ENCODE peak calls at places on chromosomes 6 and 20, in four cellular contexts. D, L, E and O are unnamed samples.
A peak's percentile ranks its signal among the peaks of the same experiment; 100 is the strongest.

GRCh38 chr6:70669133-70669532 is 1.4 kb downstream of the SMAP1 start:
- DNase-seq in D (peak; percentile 13), L (no peak), E (no peak), O (no peak)

GRCh38 chr6:82976179-82976578 is 89.5 kb downstream of the UBE3D start:
- DNase-seq in D (no peak), L (no peak), E (no peak), O (no peak)

GRCh38 chr6:154923199-154923869 is 71.8 kb upstream of the TIAM2 start:
- DNase-seq in D (no peak), L (no peak), E (no peak), O (no peak)

GRCh38 chr6:75505426-75505825 is 11.8 kb upstream of the FILIP1 start:
- DNase-seq in D (no peak), L (no peak), E (no peak), O (no peak)

GRCh38 chr6:168415993-168416530 is 24.9 kb upstream of the SMOC2 start:
- DNase-seq in D (no peak), L (no peak), E (no peak), O (no peak)

GRCh38 chr6:144423167-144423566 is 138.0 kb downstream of the UTRN start:
- DNase-seq in D (no peak), L (no peak), E (no peak), O (peak; percentile 50)

GRCh38 chr6:129638055-129639019 is 71.6 kb downstream of the ARHGAP18 start:
- DNase-seq in D (peak; percentile 85), L (no peak), E (no peak), O (no peak)

GRCh38 chr20:4563534-4563933 is 158.2 kb upstream of the PRND start:
- DNase-seq in D (peak; percentile 44), L (no peak), E (peak; percentile 12), O (peak; percentile 22)

GRCh38 chr20:23550227-23550626 is 18.1 kb downstream of the CST9L start:
- DNase-seq in D (no peak), L (no peak), E (no peak), O (no peak)

GRCh38 chr6:112501705-112502104 is 154.6 kb downstream of the RFPL4B start:
- DNase-seq in D (no peak), L (no peak), E (no peak), O (peak; percentile 27)

GRCh38 chr6:112503210-112503609 is 156.1 kb downstream of the RFPL4B start:
- DNase-seq in D (no peak), L (no peak), E (no peak), O (no peak)

GRCh38 chr6:112502348-112503130 is 155.4 kb downstream of the RFPL4B start:
- DNase-seq in D (no peak), L (no peak), E (no peak), O (peak; percentile 17)
- TF ChIP-seq BHLHE40 in D (no peak), L (no peak), E (no peak), O (no peak)

DNA sequence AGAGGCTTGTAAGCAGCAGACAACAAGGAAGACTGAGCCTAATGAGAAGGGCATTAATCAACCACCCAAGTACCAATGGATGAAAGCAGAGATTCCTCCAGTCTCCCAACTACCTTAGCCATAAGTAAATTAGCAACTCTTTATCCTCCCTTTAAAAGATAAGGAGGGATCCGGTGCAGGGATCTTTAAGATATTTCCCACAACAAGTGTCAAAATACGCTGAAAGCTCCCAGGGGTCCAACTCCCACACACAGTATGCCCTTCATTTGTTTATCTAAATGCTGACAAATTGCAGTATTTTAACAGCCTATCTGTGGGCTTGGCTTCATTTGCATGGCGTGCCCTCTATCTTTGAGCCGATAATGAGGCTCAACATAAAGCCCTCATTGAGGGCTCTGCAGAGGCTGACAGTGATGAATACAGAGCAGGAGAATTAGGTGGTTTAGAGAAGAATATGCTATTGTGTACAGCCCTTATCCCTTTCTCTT is 574.9 kb upstream of the JAG1 start:
- DNase-seq in D (no peak), L (no peak), E (no peak), O (no peak)
- TF ChIP-seq SP1 in D (no peak), L (no peak), E (no peak), O (no peak)

GRCh38 chr6:109894181-109894580 is 83.9 kb upstream of the GPR6 start:
- DNase-seq in D (no peak), L (peak; percentile 17), E (no peak), O (no peak)

GRCh38 chr6:109893606-109894005 is 84.5 kb upstream of the GPR6 start:
- DNase-seq in D (no peak), L (no peak), E (no peak), O (no peak)

GRCh38 chr6:109896333-109896732 is 81.8 kb upstream of the GPR6 start:
- DNase-seq in D (no peak), L (no peak), E (no peak), O (no peak)

GRCh38 chr6:109891924-109892323 is 86.2 kb upstream of the GPR6 start:
- DNase-seq in D (no peak), L (no peak), E (no peak), O (no peak)

GRCh38 chr6:109892451-109893435 is 85.4 kb upstream of the GPR6 start:
- DNase-seq in D (no peak), L (no peak), E (no peak), O (no peak)
- TF ChIP-seq BHLHE40 in D (no peak), L (no peak), E (no peak), O (no peak)

DNA sequence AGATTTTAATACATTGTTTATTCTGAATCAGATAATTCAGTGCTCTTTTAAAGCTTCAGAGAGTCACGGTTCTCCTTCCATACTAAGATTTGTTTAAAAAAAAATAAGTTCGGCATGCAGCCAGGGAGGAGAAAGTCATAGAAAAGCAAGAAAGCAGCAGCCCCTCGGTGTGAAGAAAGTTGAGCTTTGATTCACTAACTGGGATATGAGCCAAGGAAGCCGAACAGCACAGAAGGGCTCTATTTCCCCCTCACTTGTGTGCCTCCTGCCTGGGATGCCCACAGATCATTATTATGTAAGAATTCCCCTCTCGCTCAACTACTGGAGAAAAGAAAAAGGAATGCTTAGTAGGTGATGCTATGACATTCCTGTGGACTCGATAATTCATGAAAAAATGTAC is 69.3 kb upstream of the SYNJ2 start:
- DNase-seq in D (no peak), L (no peak), E (no peak), O (no peak)
- TF ChIP-seq SP1 in D (no peak), L (no peak), E (no peak), O (no peak)

GRCh38 chr20:38134427-38135281 is 30.4 kb downstream of the TGM2 start:
- DNase-seq in D (peak; percentile 91), L (no peak), E (peak; percentile 59), O (no peak)

GRCh38 chr20:38135641-38136420 is 29.2 kb downstream of the TGM2 start:
- DNase-seq in D (no peak), L (no peak), E (no peak), O (no peak)

GRCh38 chr20:38137441-38138037 is 27.5 kb downstream of the TGM2 start:
- DNase-seq in D (no peak), L (no peak), E (no peak), O (no peak)

GRCh38 chr20:38138086-38138777 is 26.8 kb downstream of the TGM2 start:
- DNase-seq in D (no peak), L (no peak), E (no peak), O (no peak)

GRCh38 chr20:38136421-38137245 is 28.4 kb downstream of the TGM2 start:
- DNase-seq in D (no peak), L (no peak), E (no peak), O (no peak)
- TF ChIP-seq BHLHE40 in D (no peak), L (no peak), E (no peak), O (no peak)

DNA sequence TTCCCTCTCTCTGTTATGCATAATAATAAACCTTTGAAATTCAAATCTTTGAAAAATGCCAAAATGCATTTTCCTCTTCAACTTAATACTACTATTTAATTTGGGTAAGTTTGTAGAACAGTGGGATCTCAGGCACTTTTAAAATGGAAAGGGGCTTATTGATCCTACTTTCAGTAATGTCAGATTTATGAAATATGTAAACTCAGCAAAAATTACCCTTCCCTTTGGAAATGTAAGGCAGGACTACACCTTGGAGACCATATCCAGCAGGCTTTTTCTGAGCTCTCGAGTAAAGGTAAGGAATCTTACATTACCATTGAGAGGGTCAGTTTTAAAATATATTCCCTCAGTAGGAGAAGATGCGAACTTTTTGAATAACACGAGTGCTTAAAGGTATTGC is 149.0 kb downstream of the LAMP5 start:
- DNase-seq in D (no peak), L (no peak), E (no peak), O (no peak)
- TF ChIP-seq SP1 in D (no peak), L (no peak), E (no peak), O (no peak)

GRCh38 chr6:35056952-35057351 is 84.2 kb downstream of the TCP11 start:
- DNase-seq in D (no peak), L (no peak), E (no peak), O (no peak)

GRCh38 chr6:35058041-35058675 is 83.0 kb downstream of the TCP11 start:
- DNase-seq in D (no peak), L (no peak), E (no peak), O (no peak)

GRCh38 chr6:35058827-35059522 is 82.2 kb downstream of the TCP11 start:
- DNase-seq in D (no peak), L (no peak), E (no peak), O (no peak)

GRCh38 chr6:35055906-35056305 is 85.2 kb downstream of the TCP11 start:
- DNase-seq in D (no peak), L (no peak), E (no peak), O (no peak)

GRCh38 chr6:35057449-35058030 is 83.6 kb downstream of the TCP11 start:
- DNase-seq in D (no peak), L (no peak), E (no peak), O (no peak)
- TF ChIP-seq BHLHE40 in D (no peak), L (no peak), E (no peak), O (no peak)

DNA sequence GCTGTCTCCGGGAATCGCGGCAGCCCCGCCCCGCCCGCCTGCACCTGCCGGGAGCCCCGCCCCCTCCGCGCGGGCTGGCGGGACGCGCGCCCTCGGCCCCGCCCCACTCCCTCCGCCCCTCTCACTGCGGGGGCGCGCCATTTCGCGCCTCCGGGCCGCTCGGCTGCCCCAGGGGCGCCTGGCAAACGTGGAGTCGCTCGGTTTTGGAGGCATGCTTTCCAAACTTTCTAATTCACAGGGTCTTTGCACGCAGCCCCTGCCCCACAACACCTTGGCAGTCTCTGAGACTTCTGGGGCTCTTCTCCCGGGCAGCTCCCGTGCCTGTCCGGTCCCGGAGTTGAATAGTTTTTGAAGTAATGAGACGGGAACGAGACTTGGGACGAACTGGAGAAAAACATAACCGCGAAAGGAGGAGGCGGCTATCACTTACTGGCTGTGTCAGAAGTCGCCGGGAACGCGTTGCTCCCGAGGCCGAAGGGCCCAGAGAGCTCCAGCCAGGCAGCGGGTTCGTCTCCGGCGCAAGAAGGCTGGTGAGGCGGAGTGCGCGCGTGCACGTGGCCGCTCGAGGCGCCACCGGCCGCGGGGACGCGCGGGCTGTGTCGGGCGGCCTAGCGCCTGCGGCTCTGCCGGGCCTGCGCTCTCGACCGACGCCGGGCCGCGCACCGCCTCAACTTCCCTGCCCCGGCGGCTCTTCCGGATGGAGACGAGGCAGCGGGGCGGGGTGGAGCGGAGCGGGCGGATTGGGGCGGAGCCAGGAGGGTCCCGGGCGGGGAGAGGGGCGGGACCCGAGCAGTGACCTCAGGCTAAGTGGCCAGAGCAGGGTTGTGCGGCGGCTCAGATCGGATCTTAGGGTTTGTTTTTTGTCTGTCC is at the start of gene MCM9:
- DNase-seq in D (peak; percentile 90), L (peak; percentile 67), E (peak; percentile 96), O (peak; percentile 95)
- TF ChIP-seq SP1 in D (no peak), L (no peak), E (peak; percentile 73), O (no peak)

DNA sequence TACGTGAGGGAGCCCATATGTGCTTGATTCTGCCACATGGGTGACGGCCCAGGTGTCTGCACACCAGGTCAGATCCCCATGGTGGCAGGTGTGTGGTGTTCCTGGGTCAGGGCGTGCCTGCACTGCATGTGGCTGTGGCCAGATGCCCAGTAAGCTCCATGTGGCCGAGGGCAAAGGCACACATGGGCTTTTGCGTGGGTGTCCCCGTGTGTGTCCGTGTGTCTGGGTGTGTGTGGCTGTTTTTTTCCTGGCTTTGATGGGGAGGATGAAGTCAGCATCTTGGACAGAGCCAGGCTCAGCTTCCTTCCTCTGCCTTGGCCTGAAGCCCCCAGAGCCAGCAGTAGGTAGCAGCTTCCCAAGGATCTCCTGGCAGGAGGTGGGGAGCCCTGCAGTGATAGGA is 1.5 kb upstream of the TNXB start:
- DNase-seq in D (no peak), L (no peak), E (no peak), O (no peak)
- TF ChIP-seq BHLHE40 in D (no peak), L (no peak), E (no peak), O (no peak)